ENCODE peak calls at places on chromosomes 12 and 14, in seven cellular contexts. O is endodermal cell, M is adrenal gland, B is heart left ventricle, H is left ventricle myocardium inferior, Q is PC-3, P is dorsolateral prefrontal cortex. G is an unnamed sample.
A peak's percentile ranks its signal among the peaks of the same experiment; 100 is the strongest.

GRCh38 chr14:42944284-42944683 is 1337.6 kb downstream of the LRFN5 start:
- DNase-seq in Q (peak; percentile 66), P (no peak), H (no peak), B (no peak), O (no peak), M (no peak), G (no peak)

GRCh38 chr12:57545809-57546437 is 1.1 kb downstream of the DCTN2 start:
- DNase-seq in P (no peak), B (no peak), Q (peak; percentile 69), H (no peak), M (no peak), O (peak; percentile 64), G (no peak)

GRCh38 chr12:98743362-98743953 is 98.4 kb downstream of the APAF1 start:
- DNase-seq in O (peak; percentile 87), Q (peak; percentile 35), B (no peak), P (peak; percentile 43), M (no peak), H (no peak), G (no peak)

GRCh38 chr14:74326369-74327152 is 21.7 kb upstream of the VRTN start:
- DNase-seq in Q (no peak), B (no peak), M (no peak), H (no peak), P (no peak), O (peak; percentile 98), G (no peak)

GRCh38 chr12:131994589-131994988 is 44.8 kb downstream of the EP400 start:
- DNase-seq in O (no peak), P (no peak), Q (no peak), H (no peak), M (no peak), B (no peak), G (no peak)

GRCh38 chr12:112347521-112347920 is 34.7 kb downstream of the HECTD4 start:
- DNase-seq in O (no peak), Q (no peak), M (no peak), H (no peak), B (no peak), P (no peak), G (no peak)

GRCh38 chr14:75267141-75267601 is 11.5 kb upstream of the FOS start:
- DNase-seq in P (no peak), Q (no peak), H (no peak), O (no peak), M (no peak), B (no peak), G (no peak)

GRCh38 chr12:73769337-73769736 is 768.3 kb upstream of the ATXN7L3B start:
- DNase-seq in O (no peak), M (no peak), P (no peak), H (no peak), Q (no peak), B (no peak), G (no peak)

GRCh38 chr12:49636979-49637378 is 13.6 kb downstream of the PRPF40B start:
- DNase-seq in O (peak; percentile 92), Q (peak; percentile 65), H (no peak), B (peak; percentile 63), M (peak; percentile 59), P (peak; percentile 84), G (no peak)

GRCh38 chr14:102544034-102544744 is 34.6 kb upstream of the ANKRD9 start:
- DNase-seq in P (no peak), B (no peak), Q (peak; percentile 41), H (no peak), M (no peak), O (peak; percentile 67), G (no peak)
- H3K27ac ChIP-seq in P (no peak overlapping the region), B (no peak overlapping the region), Q (no peak overlapping the region), H (no peak overlapping the region), M (no peak overlapping the region), O (no peak overlapping the region), G (no peak overlapping the region)

GRCh38 chr12:108638141-108638823 is 4.6 kb upstream of the SELPLG start:
- DNase-seq in H (no peak), Q (no peak), P (peak; percentile 82), B (peak; percentile 72), M (no peak), O (peak; percentile 80), G (peak; percentile 57)
- H3K4me3 ChIP-seq in H (peak overlapping the region; percentile 40), Q (no peak overlapping the region), P (peak overlapping the region; percentile 61), B (no peak overlapping the region), M (no peak overlapping the region), O (no peak overlapping the region), G (no peak overlapping the region)

DNA sequence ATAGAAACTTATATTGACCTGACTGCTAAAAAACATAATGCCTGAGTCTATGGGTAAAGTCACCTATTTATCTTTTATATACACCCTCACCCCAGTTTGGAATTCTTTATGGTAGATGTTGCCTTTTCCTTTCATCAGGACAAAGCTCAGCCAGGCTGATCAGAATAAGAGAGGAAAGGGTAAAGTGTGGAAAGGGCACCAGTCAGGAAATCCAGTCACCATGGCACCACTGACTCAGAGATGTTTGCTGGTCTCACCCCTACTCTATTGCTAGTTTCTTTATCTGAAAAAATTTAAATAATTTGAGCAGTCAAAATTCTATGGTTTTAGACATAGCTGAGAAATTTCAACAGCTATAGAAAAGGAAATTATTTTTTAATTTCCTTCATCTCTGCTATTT is 49.2 kb upstream of the SSTR1 start:
- DNase-seq in B (no peak), O (no peak), P (no peak), Q (no peak), H (no peak), M (no peak), G (no peak)
- TF ChIP-seq CTCF in B (no peak), O (no peak), P (no peak), Q (no peak), H (no peak), M (no peak), G (no peak)

GRCh38 chr12:71691504-71692129 is 5.7 kb downstream of the TMEM19 start:
- DNase-seq in Q (no peak), B (no peak), H (no peak), M (no peak), O (no peak), P (no peak), G (no peak)
- H3K27ac ChIP-seq in Q (no peak overlapping the region), B (no peak overlapping the region), H (no peak overlapping the region), M (no peak overlapping the region), O (no peak overlapping the region), P (no peak overlapping the region), G (no peak overlapping the region)

GRCh38 chr12:52005903-52006703 is 643 bp upstream of the TAMALIN start:
- DNase-seq in H (no peak), B (peak; percentile 68), O (peak; percentile 86), P (peak; percentile 80), Q (no peak), M (no peak), G (peak; percentile 52)
- H3K4me3 ChIP-seq in H (peak overlapping the region; percentile 86), B (peak overlapping the region; percentile 94), O (peak overlapping the region; percentile 62), P (peak overlapping the region; percentile 66), Q (no peak overlapping the region), M (no peak overlapping the region), G (peak overlapping the region; percentile 66)

GRCh38 chr12:108516511-108517275 is 1.6 kb downstream of the FICD start:
- DNase-seq in H (no peak), Q (peak; percentile 25), M (no peak), P (no peak), O (peak; percentile 76), B (no peak), G (no peak)
- TF ChIP-seq CTCF in H (no peak), Q (peak; percentile 36), M (no peak), P (no peak), O (no peak), B (no peak), G (no peak)

DNA sequence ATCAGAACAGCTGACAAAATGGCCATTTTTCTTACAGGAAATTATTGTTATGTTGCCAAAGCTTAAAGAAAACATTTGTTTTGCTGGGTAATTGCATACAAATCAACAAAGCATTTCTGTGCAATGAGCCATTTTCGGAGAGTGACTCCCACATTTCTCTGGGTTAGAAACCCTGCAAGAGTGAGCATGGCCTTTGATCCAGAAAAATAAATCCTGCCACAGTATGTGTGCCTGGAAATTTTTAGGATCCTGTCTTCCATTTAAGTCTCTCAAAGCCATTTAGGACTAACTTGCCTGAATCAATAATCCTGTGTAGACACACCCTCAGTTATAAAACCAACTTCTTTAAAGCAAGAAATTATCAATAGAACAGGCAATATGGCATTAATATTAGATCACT is 617 bp downstream of the SLCO1A2 start:
- DNase-seq in O (no peak), H (no peak), B (no peak), P (no peak), M (no peak), Q (no peak), G (no peak)
- H3K27ac ChIP-seq in O (no peak overlapping the region), H (no peak overlapping the region), B (no peak overlapping the region), P (peak overlapping the region; percentile 23), M (no peak overlapping the region), Q (no peak overlapping the region), G (no peak overlapping the region)

DNA sequence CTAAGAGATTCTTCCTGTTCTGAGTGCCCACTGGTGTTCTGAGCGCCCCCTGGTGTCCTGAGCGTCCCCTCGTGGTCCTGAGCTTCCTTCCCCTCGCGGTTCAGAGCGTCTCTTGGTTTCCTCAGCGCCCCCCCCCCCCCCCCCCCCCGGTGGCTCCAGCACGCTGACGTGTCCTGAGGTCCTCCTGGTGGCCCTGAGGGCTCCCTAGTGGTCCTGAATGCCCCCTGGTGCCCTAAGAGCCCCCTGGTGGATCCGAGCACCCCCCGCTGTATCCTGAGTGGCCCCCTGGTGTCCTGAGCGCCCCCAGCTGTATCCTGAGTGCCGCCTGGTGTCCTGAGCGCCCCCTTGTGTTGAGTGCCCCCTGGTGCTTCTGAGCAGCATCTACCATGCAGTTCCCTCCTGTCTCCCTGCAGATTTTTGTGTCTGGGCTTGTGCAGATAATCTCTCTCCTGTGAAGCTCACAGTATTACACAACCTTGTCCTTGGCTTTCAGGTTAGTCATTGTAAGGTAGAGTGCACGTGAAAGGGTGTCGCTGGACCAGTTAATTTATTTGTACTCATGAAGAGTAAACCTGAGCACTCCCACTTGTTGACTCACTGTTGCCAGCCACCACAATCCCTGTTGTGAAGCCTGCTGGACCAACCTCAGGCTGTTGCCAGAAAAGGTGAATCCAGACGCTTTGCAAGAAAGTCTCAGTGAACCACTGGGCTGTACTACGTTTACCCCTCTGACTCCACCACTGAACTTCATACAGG is 1168.4 kb downstream of the TMEM121 start:
- DNase-seq in M (no peak), H (peak; percentile 16), P (no peak), Q (no peak), O (no peak), B (peak; percentile 35), G (peak; percentile 18)
- H3K4me3 ChIP-seq in M (no peak overlapping the region), H (no peak overlapping the region), P (no peak overlapping the region), Q (no peak overlapping the region), O (no peak overlapping the region), B (no peak overlapping the region), G (no peak overlapping the region)

G was measured in heart right ventricle.